ENCODE peak calls at places on chromosomes 6 and 20, in nine cellular contexts. One of them, this sample, is unnamed.

GRCh38 chr20:47506850-47507249 is 5.2 kb downstream of the NCOA3 start:
- DNase-seq in uterus: no peak
- DNase-seq in suprapubic skin: no peak
- DNase-seq in Peyer's patch: no peak
- DNase-seq in fibroblast of lung: no peak
- DNase-seq in Panc1: no peak
- DNase-seq in heart right ventricle: no peak
- DNase-seq in left ventricle myocardium inferior: no peak
- DNase-seq in endothelial cell of umbilical vein: no peak
- DNase-seq in this sample: no peak

GRCh38 chr6:33840064-33840926 is 36.5 kb upstream of the MLN start:
- DNase-seq in uterus: peak; percentile 46
- DNase-seq in suprapubic skin: no peak
- DNase-seq in Peyer's patch: no peak
- DNase-seq in fibroblast of lung: peak; percentile 95
- DNase-seq in Panc1: peak; percentile 93
- DNase-seq in heart right ventricle: no peak
- DNase-seq in left ventricle myocardium inferior: no peak
- DNase-seq in endothelial cell of umbilical vein: peak; percentile 88
- DNase-seq in this sample: no peak

GRCh38 chr6:44805239-44805849 is 417.8 kb downstream of the CDC5L start:
- DNase-seq in uterus: no peak
- DNase-seq in suprapubic skin: no peak
- DNase-seq in Peyer's patch: no peak
- DNase-seq in fibroblast of lung: peak; percentile 85
- DNase-seq in Panc1: no peak
- DNase-seq in heart right ventricle: no peak
- DNase-seq in left ventricle myocardium inferior: no peak
- DNase-seq in endothelial cell of umbilical vein: no peak
- DNase-seq in this sample: no peak

GRCh38 chr6:55943329-55943728 is 67.9 kb upstream of the BMP5 start:
- DNase-seq in uterus: no peak
- DNase-seq in suprapubic skin: no peak
- DNase-seq in Peyer's patch: no peak
- DNase-seq in fibroblast of lung: peak; percentile 72
- DNase-seq in Panc1: no peak
- DNase-seq in heart right ventricle: no peak
- DNase-seq in left ventricle myocardium inferior: no peak
- DNase-seq in endothelial cell of umbilical vein: no peak
- DNase-seq in this sample: no peak

GRCh38 chr6:39217177-39217864 is 12.0 kb downstream of the KCNK5 start:
- DNase-seq in uterus: no peak
- DNase-seq in suprapubic skin: no peak
- DNase-seq in Peyer's patch: no peak
- DNase-seq in fibroblast of lung: no peak
- DNase-seq in Panc1: no peak
- DNase-seq in heart right ventricle: no peak
- DNase-seq in left ventricle myocardium inferior: no peak
- DNase-seq in endothelial cell of umbilical vein: no peak
- DNase-seq in this sample: no peak

GRCh38 chr6:116268589-116269293 is 11.0 kb downstream of the TSPYL1 start:
- DNase-seq in uterus: no peak
- DNase-seq in suprapubic skin: no peak
- DNase-seq in Peyer's patch: no peak
- DNase-seq in fibroblast of lung: peak; percentile 73
- DNase-seq in Panc1: peak; percentile 67
- DNase-seq in heart right ventricle: no peak
- DNase-seq in left ventricle myocardium inferior: no peak
- DNase-seq in endothelial cell of umbilical vein: peak; percentile 82
- DNase-seq in this sample: no peak

GRCh38 chr20:23074052-23074451 is 12.1 kb downstream of the CD93 start:
- DNase-seq in uterus: no peak
- DNase-seq in suprapubic skin: no peak
- DNase-seq in Peyer's patch: no peak
- DNase-seq in fibroblast of lung: no peak
- DNase-seq in Panc1: no peak
- DNase-seq in heart right ventricle: no peak
- DNase-seq in left ventricle myocardium inferior: no peak
- DNase-seq in endothelial cell of umbilical vein: no peak
- DNase-seq in this sample: no peak

GRCh38 chr6:80249897-80250296 is 143.4 kb downstream of the BCKDHB start:
- DNase-seq in uterus: no peak
- DNase-seq in suprapubic skin: no peak
- DNase-seq in Peyer's patch: no peak
- DNase-seq in fibroblast of lung: peak; percentile 43
- DNase-seq in Panc1: no peak
- DNase-seq in heart right ventricle: no peak
- DNase-seq in left ventricle myocardium inferior: peak; percentile 16
- DNase-seq in endothelial cell of umbilical vein: peak; percentile 16
- DNase-seq in this sample: no peak

GRCh38 chr20:63178889-63179751 is 36.8 kb downstream of the YTHDF1 start:
- DNase-seq in uterus: no peak
- DNase-seq in suprapubic skin: no peak
- DNase-seq in Peyer's patch: peak; percentile 49
- DNase-seq in fibroblast of lung: no peak
- DNase-seq in Panc1: no peak
- DNase-seq in heart right ventricle: peak; percentile 46
- DNase-seq in left ventricle myocardium inferior: peak; percentile 28
- DNase-seq in endothelial cell of umbilical vein: no peak
- DNase-seq in this sample: no peak

GRCh38 chr6:151992091-151992490 is 184.6 kb downstream of the ESR1 start:
- DNase-seq in uterus: no peak
- DNase-seq in suprapubic skin: no peak
- DNase-seq in Peyer's patch: no peak
- DNase-seq in fibroblast of lung: no peak
- DNase-seq in Panc1: no peak
- DNase-seq in heart right ventricle: no peak
- DNase-seq in left ventricle myocardium inferior: no peak
- DNase-seq in endothelial cell of umbilical vein: no peak
- DNase-seq in this sample: no peak

GRCh38 chr20:47561175-47561574 is 59.5 kb downstream of the NCOA3 start:
- DNase-seq in uterus: no peak
- DNase-seq in suprapubic skin: no peak
- DNase-seq in Peyer's patch: no peak
- DNase-seq in fibroblast of lung: peak; percentile 73
- DNase-seq in Panc1: no peak
- DNase-seq in heart right ventricle: no peak
- DNase-seq in left ventricle myocardium inferior: no peak
- DNase-seq in endothelial cell of umbilical vein: no peak
- DNase-seq in this sample: no peak

GRCh38 chr6:29708432-29709177 is 14.6 kb upstream of the HLA-F start:
- DNase-seq in uterus: no peak
- DNase-seq in suprapubic skin: no peak
- DNase-seq in Peyer's patch: peak; percentile 81
- DNase-seq in fibroblast of lung: no peak
- DNase-seq in Panc1: no peak
- DNase-seq in heart right ventricle: no peak
- DNase-seq in left ventricle myocardium inferior: no peak
- DNase-seq in endothelial cell of umbilical vein: no peak
- DNase-seq in this sample: no peak

GRCh38 chr6:155201461-155202226 is 62.2 kb upstream of the CLDN20 start:
- DNase-seq in uterus: no peak
- DNase-seq in suprapubic skin: no peak
- DNase-seq in Peyer's patch: no peak
- DNase-seq in fibroblast of lung: peak; percentile 94
- DNase-seq in Panc1: peak; percentile 56
- DNase-seq in heart right ventricle: no peak
- DNase-seq in left ventricle myocardium inferior: no peak
- DNase-seq in endothelial cell of umbilical vein: peak; percentile 96
- DNase-seq in this sample: no peak

GRCh38 chr6:73394577-73395354 is at the start of gene DDX43:
- DNase-seq in uterus: peak; percentile 50
- DNase-seq in suprapubic skin: peak; percentile 66
- DNase-seq in Peyer's patch: peak; percentile 43
- DNase-seq in fibroblast of lung: peak; percentile 69
- DNase-seq in Panc1: peak; percentile 98
- DNase-seq in heart right ventricle: peak; percentile 79
- DNase-seq in left ventricle myocardium inferior: peak; percentile 55
- DNase-seq in endothelial cell of umbilical vein: peak; percentile 72
- DNase-seq in this sample: peak; percentile 81

GRCh38 chr6:15413558-15414257 is 167.8 kb downstream of the JARID2 start:
- DNase-seq in uterus: no peak
- DNase-seq in suprapubic skin: no peak
- DNase-seq in Peyer's patch: no peak
- DNase-seq in fibroblast of lung: peak; percentile 55
- DNase-seq in Panc1: no peak
- DNase-seq in heart right ventricle: no peak
- DNase-seq in left ventricle myocardium inferior: no peak
- DNase-seq in endothelial cell of umbilical vein: no peak
- DNase-seq in this sample: no peak

GRCh38 chr6:168384045-168385038 is 56.6 kb upstream of the SMOC2 start:
- DNase-seq in uterus: peak; percentile 57
- DNase-seq in suprapubic skin: no peak
- DNase-seq in Peyer's patch: no peak
- DNase-seq in fibroblast of lung: no peak
- DNase-seq in Panc1: no peak
- DNase-seq in heart right ventricle: no peak
- DNase-seq in left ventricle myocardium inferior: no peak
- DNase-seq in endothelial cell of umbilical vein: no peak
- DNase-seq in this sample: no peak

GRCh38 chr6:19209202-19209601 is 628.0 kb upstream of the ID4 start:
- DNase-seq in uterus: no peak
- DNase-seq in suprapubic skin: no peak
- DNase-seq in Peyer's patch: no peak
- DNase-seq in fibroblast of lung: no peak
- DNase-seq in Panc1: no peak
- DNase-seq in heart right ventricle: no peak
- DNase-seq in left ventricle myocardium inferior: no peak
- DNase-seq in endothelial cell of umbilical vein: no peak
- DNase-seq in this sample: no peak

GRCh38 chr20:40176442-40176841 is 512.6 kb downstream of the MAFB start:
- DNase-seq in uterus: no peak
- DNase-seq in suprapubic skin: no peak
- DNase-seq in Peyer's patch: no peak
- DNase-seq in fibroblast of lung: no peak
- DNase-seq in Panc1: no peak
- DNase-seq in heart right ventricle: no peak
- DNase-seq in left ventricle myocardium inferior: no peak
- DNase-seq in endothelial cell of umbilical vein: no peak
- DNase-seq in this sample: no peak

GRCh38 chr6:4616311-4616710 is 159.9 kb upstream of the CDYL start:
- DNase-seq in uterus: no peak
- DNase-seq in suprapubic skin: no peak
- DNase-seq in Peyer's patch: no peak
- DNase-seq in fibroblast of lung: no peak
- DNase-seq in Panc1: no peak
- DNase-seq in heart right ventricle: no peak
- DNase-seq in left ventricle myocardium inferior: no peak
- DNase-seq in endothelial cell of umbilical vein: no peak
- DNase-seq in this sample: no peak

DNA sequence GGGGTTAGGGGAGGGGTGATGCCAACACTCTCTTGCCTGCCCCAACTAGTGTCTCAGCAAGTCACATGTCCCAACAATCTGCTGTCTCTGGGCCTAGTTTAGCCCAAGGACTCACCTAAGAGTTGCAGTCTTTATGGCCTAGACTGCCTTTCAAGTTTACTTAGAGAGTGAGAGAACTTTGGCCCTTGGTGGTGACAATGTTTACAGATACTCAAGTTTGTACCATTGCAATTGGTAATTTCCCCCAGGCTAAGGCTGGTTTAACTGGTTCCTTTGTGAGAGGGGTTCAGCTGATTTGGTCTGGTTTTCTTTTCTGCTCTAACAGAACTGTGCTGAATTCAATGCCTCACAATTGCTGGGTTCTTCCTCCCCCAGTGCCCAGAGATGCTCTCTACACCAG is 1279.9 kb upstream of the EYS start:
- DNase-seq in uterus: no peak
- DNase-seq in suprapubic skin: no peak
- DNase-seq in Peyer's patch: no peak
- DNase-seq in fibroblast of lung: no peak
- DNase-seq in Panc1: no peak
- DNase-seq in heart right ventricle: no peak
- DNase-seq in left ventricle myocardium inferior: no peak
- DNase-seq in endothelial cell of umbilical vein: no peak
- DNase-seq in this sample: no peak
- H3K4me1 ChIP-seq in uterus: no peaks in the 10 kb centered on the region
- H3K4me1 ChIP-seq in suprapubic skin: no peaks in the 10 kb centered on the region
- H3K4me1 ChIP-seq in Peyer's patch: no peaks in the 10 kb centered on the region
- H3K4me1 ChIP-seq in fibroblast of lung: no peaks in the 10 kb centered on the region
- H3K4me1 ChIP-seq in Panc1: no peaks in the 10 kb centered on the region
- H3K4me1 ChIP-seq in heart right ventricle: no peaks in the 10 kb centered on the region
- H3K4me1 ChIP-seq in left ventricle myocardium inferior: no peaks in the 10 kb centered on the region
- H3K4me1 ChIP-seq in endothelial cell of umbilical vein: no peaks in the 10 kb centered on the region
- H3K4me1 ChIP-seq in this sample: no peaks in the 10 kb centered on the region

GRCh38 chr20:21982559-21982958 is 277.1 kb downstream of the PAX1 start:
- DNase-seq in uterus: no peak
- DNase-seq in suprapubic skin: no peak
- DNase-seq in Peyer's patch: no peak
- DNase-seq in fibroblast of lung: no peak
- DNase-seq in Panc1: no peak
- DNase-seq in heart right ventricle: no peak
- DNase-seq in left ventricle myocardium inferior: no peak
- DNase-seq in endothelial cell of umbilical vein: no peak
- DNase-seq in this sample: no peak
- TF ChIP-seq CTCF in uterus: no peak
- TF ChIP-seq CTCF in suprapubic skin: no peak
- TF ChIP-seq CTCF in Peyer's patch: no peak
- TF ChIP-seq CTCF in fibroblast of lung: no peak
- TF ChIP-seq CTCF in Panc1: no peak
- TF ChIP-seq CTCF in heart right ventricle: no peak
- TF ChIP-seq CTCF in left ventricle myocardium inferior: no peak
- TF ChIP-seq CTCF in endothelial cell of umbilical vein: no peak
- TF ChIP-seq CTCF in this sample: no peak

DNA sequence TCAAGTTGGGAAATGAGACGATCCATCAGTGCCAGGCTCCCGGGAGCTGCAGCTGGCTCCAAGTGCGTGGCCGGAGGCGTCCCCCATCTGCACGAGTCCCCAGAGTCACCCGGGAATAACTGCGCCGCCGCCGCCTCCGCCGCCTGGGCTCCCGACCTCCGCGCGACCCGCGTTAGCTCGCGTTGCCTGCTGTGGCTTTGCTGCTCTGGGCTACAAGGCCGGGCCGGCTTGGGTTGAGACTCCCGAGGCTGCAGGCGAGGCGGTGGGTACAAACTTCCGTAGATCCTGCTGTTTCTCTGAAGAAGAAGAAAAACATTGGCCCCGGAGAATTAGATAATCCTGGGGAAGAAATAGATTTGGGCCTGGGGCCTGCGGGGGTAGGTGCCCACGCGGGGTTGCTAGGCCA is 7.4 kb upstream of the LAMP5 start:
- DNase-seq in uterus: no peak
- DNase-seq in suprapubic skin: no peak
- DNase-seq in Peyer's patch: no peak
- DNase-seq in fibroblast of lung: no peak
- DNase-seq in Panc1: no peak
- DNase-seq in heart right ventricle: peak; percentile 22
- DNase-seq in left ventricle myocardium inferior: no peak
- DNase-seq in endothelial cell of umbilical vein: no peak
- DNase-seq in this sample: no peak
- H3K27me3 ChIP-seq in uterus: peaks cover 2% of the 10 kb centered on the region
- H3K27me3 ChIP-seq in suprapubic skin: peaks cover 65% of the 10 kb centered on the region
- H3K27me3 ChIP-seq in Peyer's patch: peaks cover 17% of the 10 kb centered on the region
- H3K27me3 ChIP-seq in fibroblast of lung: peaks cover 29% of the 10 kb centered on the region
- H3K27me3 ChIP-seq in Panc1: peaks cover 7% of the 10 kb centered on the region
- H3K27me3 ChIP-seq in heart right ventricle: peaks cover 70% of the 10 kb centered on the region
- H3K27me3 ChIP-seq in left ventricle myocardium inferior: peaks cover 79% of the 10 kb centered on the region
- H3K27me3 ChIP-seq in endothelial cell of umbilical vein: peaks cover 74% of the 10 kb centered on the region
- H3K27me3 ChIP-seq in this sample: peaks cover 61% of the 10 kb centered on the region

DNA sequence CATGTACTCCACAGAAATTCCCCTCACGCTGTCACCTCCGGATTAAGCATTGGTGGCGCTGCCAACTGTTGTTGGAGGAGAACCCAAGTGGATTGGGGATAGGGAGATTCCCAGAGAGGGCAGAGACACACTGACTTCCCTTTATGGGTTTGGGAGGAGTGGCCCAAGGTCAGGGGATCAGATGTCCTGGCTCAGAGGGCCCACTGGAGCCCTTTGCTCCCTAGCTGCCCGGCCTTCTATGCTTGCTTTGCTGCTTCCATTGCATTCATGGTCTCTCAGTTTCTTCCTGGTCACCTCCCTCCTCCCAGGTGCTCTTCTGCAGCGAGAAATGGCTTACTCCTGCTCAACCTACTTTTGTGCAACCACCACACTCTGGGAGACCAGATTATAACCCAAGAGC is 14.3 kb downstream of the CUL9 start:
- DNase-seq in uterus: no peak
- DNase-seq in suprapubic skin: no peak
- DNase-seq in Peyer's patch: no peak
- DNase-seq in fibroblast of lung: no peak
- DNase-seq in Panc1: no peak
- DNase-seq in heart right ventricle: no peak
- DNase-seq in left ventricle myocardium inferior: no peak
- DNase-seq in endothelial cell of umbilical vein: no peak
- DNase-seq in this sample: no peak
- H3K4me1 ChIP-seq in uterus: no peaks in the 10 kb centered on the region
- H3K4me1 ChIP-seq in suprapubic skin: no peaks in the 10 kb centered on the region
- H3K4me1 ChIP-seq in Peyer's patch: no peaks in the 10 kb centered on the region
- H3K4me1 ChIP-seq in fibroblast of lung: no peaks in the 10 kb centered on the region
- H3K4me1 ChIP-seq in Panc1: no peaks in the 10 kb centered on the region
- H3K4me1 ChIP-seq in heart right ventricle: no peaks in the 10 kb centered on the region
- H3K4me1 ChIP-seq in left ventricle myocardium inferior: no peaks in the 10 kb centered on the region
- H3K4me1 ChIP-seq in endothelial cell of umbilical vein: no peaks in the 10 kb centered on the region
- H3K4me1 ChIP-seq in this sample: no peaks in the 10 kb centered on the region